ENCODE peak calls at places on chromosomes 13 and 19, in five cellular contexts. One of them, this sample, is unnamed.

GRCh38 chr13:21603531-21604448 is at the start of gene MICU2:
- DNase-seq in colonic mucosa: peak
- DNase-seq in PC-3: peak
- DNase-seq in fibroblast of mammary gland: peak
- DNase-seq in AG04449: peak
- DNase-seq in this sample: peak

GRCh38 chr13:97535619-97536018 is 101.7 kb downstream of the RAP2A start:
- DNase-seq in colonic mucosa: no peak
- DNase-seq in PC-3: peak
- DNase-seq in fibroblast of mammary gland: peak
- DNase-seq in AG04449: peak
- DNase-seq in this sample: peak

GRCh38 chr13:94327318-94327717 is 152.2 kb downstream of the DCT start:
- DNase-seq in colonic mucosa: no peak
- DNase-seq in PC-3: no peak
- DNase-seq in fibroblast of mammary gland: no peak
- DNase-seq in AG04449: no peak
- DNase-seq in this sample: no peak

GRCh38 chr19:14149509-14149994 is 13.2 kb upstream of the ASF1B start:
- DNase-seq in colonic mucosa: peak
- DNase-seq in PC-3: no peak
- DNase-seq in fibroblast of mammary gland: peak
- DNase-seq in AG04449: no peak
- DNase-seq in this sample: peak

GRCh38 chr13:85590231-85590931 is 208.8 kb downstream of the SLITRK6 start:
- DNase-seq in colonic mucosa: no peak
- DNase-seq in PC-3: peak
- DNase-seq in fibroblast of mammary gland: no peak
- DNase-seq in AG04449: no peak
- DNase-seq in this sample: peak

GRCh38 chr19:51122112-51122981 is 2.4 kb upstream of the SIGLEC9 start:
- DNase-seq in colonic mucosa: no peak
- DNase-seq in PC-3: no peak
- DNase-seq in fibroblast of mammary gland: peak
- DNase-seq in AG04449: no peak
- DNase-seq in this sample: peak

GRCh38 chr13:98509271-98510155 is 67.4 kb downstream of the STK24 start:
- DNase-seq in colonic mucosa: peak
- DNase-seq in PC-3: peak
- DNase-seq in fibroblast of mammary gland: peak
- DNase-seq in AG04449: peak
- DNase-seq in this sample: peak

GRCh38 chr13:30702006-30702405 is 33.3 kb upstream of the ALOX5AP start:
- DNase-seq in colonic mucosa: no peak
- DNase-seq in PC-3: no peak
- DNase-seq in fibroblast of mammary gland: no peak
- DNase-seq in AG04449: no peak
- DNase-seq in this sample: no peak

GRCh38 chr13:68304287-68304893 is 1074.3 kb upstream of the PCDH9 start:
- DNase-seq in colonic mucosa: no peak
- DNase-seq in PC-3: peak
- DNase-seq in fibroblast of mammary gland: peak
- DNase-seq in AG04449: no peak
- DNase-seq in this sample: peak

GRCh38 chr13:60347174-60347573 is 49.8 kb upstream of the TDRD3 start:
- DNase-seq in colonic mucosa: no peak
- DNase-seq in PC-3: no peak
- DNase-seq in fibroblast of mammary gland: no peak
- DNase-seq in AG04449: no peak
- DNase-seq in this sample: no peak

GRCh38 chr13:99506632-99507031 is 5.4 kb downstream of the TM9SF2 start:
- DNase-seq in colonic mucosa: no peak
- DNase-seq in PC-3: no peak
- DNase-seq in fibroblast of mammary gland: no peak
- DNase-seq in AG04449: no peak
- DNase-seq in this sample: no peak

GRCh38 chr13:21458457-21458815 is 667 bp downstream of the ZDHHC20 start:
- DNase-seq in colonic mucosa: peak
- DNase-seq in PC-3: peak
- DNase-seq in fibroblast of mammary gland: no peak
- DNase-seq in AG04449: no peak
- DNase-seq in this sample: peak

GRCh38 chr13:33263976-33264619 is 21.5 kb downstream of the STARD13 start:
- DNase-seq in colonic mucosa: no peak
- DNase-seq in PC-3: no peak
- DNase-seq in fibroblast of mammary gland: peak
- DNase-seq in AG04449: no peak
- DNase-seq in this sample: no peak

GRCh38 chr19:3471954-3472655 is 8.2 kb downstream of the SMIM24 start:
- DNase-seq in colonic mucosa: no peak
- DNase-seq in PC-3: peak
- DNase-seq in fibroblast of mammary gland: no peak
- DNase-seq in AG04449: no peak
- DNase-seq in this sample: no peak

GRCh38 chr13:95603887-95604533 is 40.5 kb downstream of the DZIP1 start:
- DNase-seq in colonic mucosa: peak
- DNase-seq in PC-3: peak
- DNase-seq in fibroblast of mammary gland: peak
- DNase-seq in AG04449: no peak
- DNase-seq in this sample: peak

GRCh38 chr13:32969516-32969941 is 46.7 kb upstream of the KL start:
- DNase-seq in colonic mucosa: no peak
- DNase-seq in PC-3: no peak
- DNase-seq in fibroblast of mammary gland: peak
- DNase-seq in AG04449: peak
- DNase-seq in this sample: no peak

GRCh38 chr19:49106648-49107135 is 7.5 kb upstream of the LIN7B start:
- DNase-seq in colonic mucosa: peak
- DNase-seq in PC-3: peak
- DNase-seq in fibroblast of mammary gland: peak
- DNase-seq in AG04449: no peak
- DNase-seq in this sample: peak

GRCh38 chr13:114279770-114280169 is 1.6 kb upstream of the UPF3A start:
- DNase-seq in colonic mucosa: no peak
- DNase-seq in PC-3: no peak
- DNase-seq in fibroblast of mammary gland: no peak
- DNase-seq in AG04449: no peak
- DNase-seq in this sample: no peak
- TF ChIP-seq CTCF in colonic mucosa: no peak
- TF ChIP-seq CTCF in PC-3: no peak
- TF ChIP-seq CTCF in fibroblast of mammary gland: no peak
- TF ChIP-seq CTCF in AG04449: no peak
- TF ChIP-seq CTCF in this sample: no peak

GRCh38 chr13:74329978-74330377 is 195.8 kb upstream of the KLF12 start:
- DNase-seq in colonic mucosa: no peak
- DNase-seq in PC-3: peak
- DNase-seq in fibroblast of mammary gland: no peak
- DNase-seq in AG04449: no peak
- DNase-seq in this sample: peak
- H3K4me3 ChIP-seq in colonic mucosa: no peak
- H3K4me3 ChIP-seq in PC-3: no peak
- H3K4me3 ChIP-seq in fibroblast of mammary gland: no peak
- H3K4me3 ChIP-seq in AG04449: no peak
- H3K4me3 ChIP-seq in this sample: no peak

GRCh38 chr19:37172368-37173366 is at the start of gene ZNF585A:
- DNase-seq in colonic mucosa: peak
- DNase-seq in PC-3: peak
- DNase-seq in fibroblast of mammary gland: peak
- DNase-seq in AG04449: peak
- DNase-seq in this sample: peak
- TF ChIP-seq CTCF in colonic mucosa: no peak
- TF ChIP-seq CTCF in PC-3: no peak
- TF ChIP-seq CTCF in fibroblast of mammary gland: peak
- TF ChIP-seq CTCF in AG04449: peak
- TF ChIP-seq CTCF in this sample: peak

GRCh38 chr13:27982361-27982760 is 6.1 kb downstream of the URAD start:
- DNase-seq in colonic mucosa: no peak
- DNase-seq in PC-3: no peak
- DNase-seq in fibroblast of mammary gland: no peak
- DNase-seq in AG04449: no peak
- DNase-seq in this sample: no peak
- H3K4me3 ChIP-seq in colonic mucosa: no peak
- H3K4me3 ChIP-seq in PC-3: no peak
- H3K4me3 ChIP-seq in fibroblast of mammary gland: no peak
- H3K4me3 ChIP-seq in AG04449: no peak
- H3K4me3 ChIP-seq in this sample: no peak

This sample was measured in bronchial epithelial cell.